ENCODE peak calls at places on chromosome 9, in seven cellular contexts. Z is uterus, N is Panc1, C is right lobe of liver, W is left ventricle myocardium inferior, L is keratinocyte, B is GM12878. R is an unnamed sample.

GRCh38 chr9:130421802-130422276 is 22.9 kb upstream of the ASS1 start:
- DNase-seq in B (no peak), W (no peak), Z (no peak), C (no peak), L (no peak), N (no peak), R (no peak)

GRCh38 chr9:30673132-30673531 is 1711.3 kb upstream of the ACO1 start:
- DNase-seq in W (no peak), C (no peak), Z (no peak), N (no peak), L (no peak), B (no peak), R (no peak)

GRCh38 chr9:105969672-105970071 is 275.3 kb downstream of the TMEM38B start:
- DNase-seq in W (no peak), B (no peak), C (no peak), L (no peak), Z (no peak), N (no peak), R (no peak)

GRCh38 chr9:120780367-120780766 is 12.8 kb downstream of the FBXW2 start:
- DNase-seq in B (no peak), L (no peak), W (no peak), Z (no peak), N (no peak), C (no peak), R (no peak)

GRCh38 chr9:98971915-98972223 is 28.2 kb downstream of the COL15A1 start:
- DNase-seq in B (no peak), N (no peak), L (no peak), C (no peak), Z (no peak), W (no peak), R (no peak)

GRCh38 chr9:29322240-29322639 is 1749.0 kb upstream of the C9orf72 start:
- DNase-seq in C (no peak), N (no peak), Z (no peak), L (no peak), W (no peak), B (peak; percentile 15), R (no peak)

GRCh38 chr9:129208191-129209091 is 30.4 kb upstream of the IER5L start:
- DNase-seq in W (no peak), B (no peak), N (no peak), C (no peak), Z (no peak), L (peak; percentile 38), R (no peak)

GRCh38 chr9:78292026-78292425 is 4.9 kb upstream of the PSAT1 start:
- DNase-seq in C (no peak), L (no peak), N (no peak), W (no peak), B (no peak), Z (no peak), R (no peak)

GRCh38 chr9:124122813-124123462 is 111.4 kb downstream of the LHX2 start:
- DNase-seq in C (no peak), Z (no peak), W (no peak), N (no peak), B (no peak), L (no peak), R (no peak)

GRCh38 chr9:96080364-96080763 is 204.9 kb downstream of the ERCC6L2 start:
- DNase-seq in Z (no peak), N (no peak), L (peak; percentile 73), W (no peak), B (no peak), C (no peak), R (peak; percentile 36)

GRCh38 chr9:117211280-117211679 is 203.6 kb downstream of the ASTN2 start:
- DNase-seq in C (no peak), W (no peak), L (no peak), N (no peak), Z (no peak), B (no peak), R (no peak)

GRCh38 chr9:93635186-93636107 is 59.1 kb downstream of the PHF2 start:
- DNase-seq in N (no peak), C (no peak), Z (peak; percentile 7), W (no peak), B (no peak), L (no peak), R (no peak)

GRCh38 chr9:17315341-17315740 is 180.5 kb downstream of the CNTLN start:
- DNase-seq in N (no peak), C (no peak), W (no peak), B (no peak), L (no peak), Z (no peak), R (no peak)

GRCh38 chr9:32701321-32702022 is 66.0 kb upstream of the TAF1L start:
- DNase-seq in W (no peak), B (no peak), L (no peak), N (no peak), C (no peak), Z (no peak), R (no peak)

GRCh38 chr9:30718483-30718882 is 1666.0 kb upstream of the ACO1 start:
- DNase-seq in N (no peak), W (no peak), L (no peak), B (no peak), Z (no peak), C (no peak), R (no peak)

GRCh38 chr9:91166796-91167366 is 194.8 kb downstream of the AUH start:
- DNase-seq in C (no peak), W (no peak), N (no peak), Z (no peak), B (no peak), L (no peak), R (peak; percentile 14)

GRCh38 chr9:33446507-33447403 is 638 bp downstream of the AQP3 start:
- DNase-seq in L (no peak), N (no peak), Z (peak; percentile 35), C (peak; percentile 91), W (peak; percentile 33), B (peak; percentile 79), R (peak; percentile 52)

GRCh38 chr9:88528356-88528755 is 6.6 kb upstream of the NXNL2 start:
- DNase-seq in B (no peak), N (no peak), W (no peak), Z (peak; percentile 40), C (no peak), L (no peak), R (no peak)

GRCh38 chr9:115275753-115276152 is 157.8 kb upstream of the TNC start:
- DNase-seq in W (no peak), Z (no peak), L (no peak), N (no peak), B (no peak), C (no peak), R (no peak)

GRCh38 chr9:77575785-77576184 is 72.3 kb downstream of the GNA14 start:
- DNase-seq in Z (no peak), W (no peak), B (no peak), N (no peak), C (no peak), L (no peak), R (no peak)

GRCh38 chr9:125427556-125427955 is 165.9 kb downstream of the GAPVD1 start:
- DNase-seq in C (no peak), L (no peak), N (no peak), B (no peak), W (no peak), Z (no peak), R (no peak)

GRCh38 chr9:112179816-112180215 is 4.7 kb upstream of the SUSD1 start:
- DNase-seq in B (no peak), W (no peak), N (no peak), C (no peak), L (no peak), Z (no peak), R (no peak)

DNA sequence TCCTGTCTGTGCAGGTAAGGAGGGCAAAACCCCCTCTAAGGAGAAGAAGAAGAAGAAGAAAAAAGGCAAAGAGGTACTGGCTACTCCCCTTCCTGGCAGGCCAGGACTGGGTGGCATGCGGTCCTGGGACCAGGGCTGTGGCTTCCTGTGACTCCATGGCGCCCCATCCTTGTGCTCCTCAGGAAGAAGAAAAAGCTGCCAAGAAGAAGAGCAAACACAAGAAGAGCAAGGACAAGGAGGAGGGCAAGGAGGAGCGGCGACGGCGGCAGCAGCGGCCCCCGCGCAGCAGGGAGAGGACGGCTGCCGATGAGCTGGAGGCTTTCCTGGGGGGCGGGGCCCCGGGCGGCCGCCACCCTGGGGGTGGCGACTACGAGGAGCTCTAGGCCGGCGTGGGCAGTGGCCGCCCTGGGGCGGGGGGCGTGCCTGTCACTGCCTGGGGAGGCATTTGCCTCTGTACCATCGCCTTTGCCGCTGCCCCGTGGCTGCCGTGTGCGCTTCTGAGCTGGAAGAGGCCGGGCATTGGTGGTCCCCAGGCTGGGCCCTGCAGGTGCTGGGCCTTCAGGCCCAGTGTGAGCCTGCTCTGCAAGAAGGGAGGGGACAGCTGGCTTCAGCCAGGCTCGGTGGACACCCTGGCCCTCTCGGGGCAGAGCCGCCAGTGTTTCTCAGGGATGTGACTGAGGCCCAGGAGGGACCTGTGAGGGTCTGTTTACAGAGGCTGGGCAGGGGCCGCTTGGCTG is 2.0 kb upstream of the AJM1 start:
- DNase-seq in B (no peak), N (no peak), W (no peak), L (no peak), C (no peak), Z (no peak), R (no peak)
- H3K27ac ChIP-seq in B (no peak overlapping the region), N (peak overlapping the region; percentile 76), W (no peak overlapping the region), L (no peak overlapping the region), C (no peak overlapping the region), Z (no peak overlapping the region), R (peak overlapping the region; percentile 69)

DNA sequence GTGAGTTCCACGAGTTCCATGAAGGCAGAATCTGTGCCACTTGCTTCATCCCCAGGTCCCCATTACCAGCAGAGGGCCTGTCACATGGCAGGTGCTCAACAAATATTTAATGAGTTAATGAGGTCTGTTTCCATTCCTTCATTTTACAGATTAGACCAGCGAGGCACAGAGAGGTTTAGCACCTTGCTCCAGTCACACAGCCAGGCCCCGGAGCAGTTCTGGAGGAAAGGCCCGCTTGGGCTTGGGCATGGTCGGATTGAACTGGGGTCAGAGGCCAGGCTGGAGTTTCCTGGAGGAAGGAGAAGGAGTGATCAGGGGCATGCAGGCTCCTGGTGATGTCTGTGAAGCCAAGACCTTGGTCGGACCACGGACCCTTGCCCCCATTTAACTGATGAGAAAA is 4.0 kb upstream of the ST6GALNAC4 start:
- DNase-seq in C (no peak), B (no peak), N (no peak), W (no peak), Z (no peak), L (no peak), R (no peak)
- H3K4me1 ChIP-seq in C (no peaks in the 10 kb centered on the region), B (peaks cover 13% of the 10 kb centered on the region), N (peaks cover 29% of the 10 kb centered on the region), W (peaks cover 49% of the 10 kb centered on the region), Z (peaks cover 5% of the 10 kb centered on the region), L (peaks cover 35% of the 10 kb centered on the region), R (peaks cover 42% of the 10 kb centered on the region)

DNA sequence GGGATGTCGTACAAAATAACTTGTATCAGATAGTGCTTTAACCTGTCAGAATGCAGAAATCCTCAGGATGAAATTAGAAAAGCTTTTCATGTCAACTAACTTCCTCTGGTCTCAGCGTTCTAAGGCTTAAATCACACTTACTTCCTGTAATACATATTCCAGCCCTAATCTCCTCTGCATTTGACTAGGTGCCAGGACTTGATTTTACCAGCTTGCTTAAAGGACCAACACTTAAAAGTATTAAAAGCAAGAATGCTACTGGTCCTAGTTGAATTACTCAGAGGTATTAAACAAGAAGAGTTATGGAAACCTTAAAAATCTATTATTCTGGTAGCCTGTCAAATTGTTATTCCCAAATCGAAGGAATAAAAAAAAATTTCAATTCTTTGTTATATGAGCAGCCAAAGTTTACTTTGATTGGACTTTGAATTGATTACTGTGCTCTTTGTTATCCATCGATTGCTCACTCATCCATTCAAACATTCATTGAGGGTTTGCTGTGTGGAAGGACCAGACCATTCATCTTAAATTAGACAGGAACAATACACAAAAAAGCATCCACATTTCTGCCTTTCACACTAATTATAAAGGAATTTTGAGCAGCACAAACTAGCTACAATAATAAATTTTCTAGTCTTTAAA is 108.7 kb downstream of the MUSK start:
- DNase-seq in Z (no peak), W (no peak), N (no peak), B (no peak), C (no peak), L (no peak), R (no peak)
- H3K27ac ChIP-seq in Z (peak overlapping the region; percentile 34), W (no peak overlapping the region), N (no peak overlapping the region), B (no peak overlapping the region), C (no peak overlapping the region), L (no peak overlapping the region), R (no peak overlapping the region)

GRCh38 chr9:136525207-136525606 is 20.6 kb downstream of the NOTCH1 start:
- DNase-seq in B (no peak), C (no peak), N (no peak), Z (no peak), L (no peak), W (no peak), R (no peak)
- H3K4me1 ChIP-seq in B (peaks cover 9% of the 10 kb centered on the region), C (no peaks in the 10 kb centered on the region), N (peaks cover 40% of the 10 kb centered on the region), Z (peaks cover 25% of the 10 kb centered on the region), L (no peaks in the 10 kb centered on the region), W (peaks cover 96% of the 10 kb centered on the region), R (peaks cover 44% of the 10 kb centered on the region)

R was measured in stomach.